ENCODE peak calls at places on chromosomes 5 and 9, in ten cellular contexts. D is tibial nerve, O is foreskin melanocyte, S is A172, C is T-helper 1 cell, H is amygdala, G is NCI-H1105, K is HuH-7.5, Z is NCI-H2171, J is A673. Y is an unnamed sample.

GRCh38 chr5:125410501-125411162 is 664.2 kb upstream of the ZNF608 start:
- DNase-seq in D (no peak), O (no peak), S (peak), C (no peak), H (no peak), G (peak), K (no peak), Z (no peak), J (peak), Y (no peak)

GRCh38 chr9:130670644-130671043 is 6.2 kb downstream of the PRDM12 start:
- DNase-seq in D (no peak), O (no peak), S (no peak), C (no peak), H (no peak), G (no peak), K (no peak), Z (no peak), J (no peak), Y (no peak)

GRCh38 chr9:105088499-105088898 is 156.0 kb upstream of the SLC44A1 start:
- DNase-seq in D (no peak), O (no peak), S (no peak), C (no peak), H (no peak), G (no peak), K (no peak), Z (no peak), J (no peak), Y (no peak)

GRCh38 chr9:35728041-35728971 is 3.7 kb downstream of the TLN1 start:
- DNase-seq in D (peak), O (peak), S (peak), C (no peak), H (no peak), G (no peak), K (peak), Z (no peak), J (no peak), Y (peak)

GRCh38 chr9:124803911-124804310 is 27.0 kb downstream of the OLFML2A start:
- DNase-seq in D (no peak), O (no peak), S (no peak), C (no peak), H (no peak), G (no peak), K (no peak), Z (no peak), J (no peak), Y (no peak)

GRCh38 chr5:145495741-145496140 is 339.4 kb downstream of the PRELID2 start:
- DNase-seq in D (no peak), O (no peak), S (peak), C (no peak), H (no peak), G (no peak), K (no peak), Z (no peak), J (peak), Y (no peak)

GRCh38 chr5:139746691-139747582 is 48.7 kb upstream of the PSD2 start:
- DNase-seq in D (no peak), O (no peak), S (no peak), C (peak), H (peak), G (no peak), K (no peak), Z (peak), J (peak), Y (peak)

GRCh38 chr9:75889977-75890540 is 414 bp upstream of the PCSK5 start:
- DNase-seq in D (peak), O (peak), S (peak), C (no peak), H (peak), G (peak), K (peak), Z (no peak), J (peak), Y (peak)

GRCh38 chr5:91074615-91075014 is 308.5 kb downstream of the ARRDC3 start:
- DNase-seq in D (no peak), O (no peak), S (no peak), C (no peak), H (no peak), G (no peak), K (no peak), Z (no peak), J (peak), Y (no peak)

GRCh38 chr5:177426566-177427210 is at the start of gene GRK6:
- DNase-seq in D (no peak), O (no peak), S (no peak), C (peak), H (peak), G (no peak), K (peak), Z (no peak), J (peak), Y (peak)

GRCh38 chr9:89425024-89425805 is 72.7 kb downstream of the SEMA4D start:
- DNase-seq in D (no peak), O (no peak), S (peak), C (no peak), H (no peak), G (no peak), K (no peak), Z (no peak), J (no peak), Y (no peak)

GRCh38 chr5:77669677-77670076 is 31.2 kb upstream of the OTP start:
- DNase-seq in D (no peak), O (no peak), S (no peak), C (no peak), H (no peak), G (no peak), K (no peak), Z (no peak), J (no peak), Y (no peak)

GRCh38 chr5:179253730-179254129 is 91.5 kb downstream of the ADAMTS2 start:
- DNase-seq in D (no peak), O (no peak), S (no peak), C (no peak), H (no peak), G (no peak), K (no peak), Z (no peak), J (no peak), Y (no peak)

GRCh38 chr9:135889564-135890189 is 17.7 kb downstream of the CAMSAP1 start:
- DNase-seq in D (no peak), O (no peak), S (no peak), C (no peak), H (no peak), G (no peak), K (no peak), Z (no peak), J (no peak), Y (no peak)